ENCODE peak calls at places on chromosome 21, in nine cellular contexts. F is body of pancreas, V is tibial artery, K is pancreas, S is aorta, M is neural progenitor cell, W is Panc1, T is fibroblast of lung, N is testis. B is an unnamed sample.

GRCh38 chr21:36433011-36433709 is 46.8 kb downstream of the CLDN14 start:
- DNase-seq in F (no peak), V (no peak), K (no peak), S (no peak), M (no peak), W (no peak), T (no peak), N (no peak), B (no peak)

GRCh38 chr21:41630917-41631316 is 123.0 kb upstream of the TMPRSS2 start:
- DNase-seq in F (no peak), V (no peak), K (no peak), S (no peak), M (no peak), W (no peak), T (no peak), N (no peak), B (no peak)

GRCh38 chr21:34022557-34023335 is 50.6 kb upstream of the MRPS6 start:
- DNase-seq in F (no peak), V (no peak), K (no peak), S (peak; percentile 57), M (peak; percentile 22), W (no peak), T (no peak), N (no peak), B (no peak)

GRCh38 chr21:39483917-39484316 is 32.1 kb downstream of the SH3BGR start:
- DNase-seq in F (no peak), V (no peak), K (no peak), S (no peak), M (no peak), W (no peak), T (peak; percentile 36), N (no peak), B (no peak)

GRCh38 chr21:36783612-36784383 is 84.9 kb downstream of the SIM2 start:
- DNase-seq in F (no peak), V (no peak), K (no peak), S (no peak), M (no peak), W (no peak), T (no peak), N (no peak), B (no peak)

GRCh38 chr21:37445228-37445627 is 78.7 kb downstream of the DYRK1A start:
- DNase-seq in F (no peak), V (no peak), K (no peak), S (no peak), M (no peak), W (no peak), T (peak; percentile 30), N (no peak), B (no peak)

GRCh38 chr21:15947707-15948106 is 217.9 kb downstream of the USP25 start:
- DNase-seq in F (no peak), V (no peak), K (no peak), S (no peak), M (no peak), W (no peak), T (no peak), N (no peak), B (no peak)

GRCh38 chr21:15895142-15896106 is 165.6 kb downstream of the USP25 start:
- DNase-seq in F (no peak), V (no peak), K (no peak), S (no peak), M (no peak), W (no peak), T (peak; percentile 26), N (no peak), B (no peak)

GRCh38 chr21:40837456-40837855 is 9.5 kb downstream of the DSCAM start:
- DNase-seq in F (no peak), V (no peak), K (no peak), S (no peak), M (no peak), W (no peak), T (no peak), N (no peak), B (no peak)

GRCh38 chr21:40620386-40621145 is 226.4 kb downstream of the DSCAM start:
- DNase-seq in F (no peak), V (no peak), K (no peak), S (no peak), M (no peak), W (no peak), T (no peak), N (no peak), B (no peak)

GRCh38 chr21:38825901-38826300 is 20.2 kb downstream of the ETS2 start:
- DNase-seq in F (no peak), V (no peak), K (no peak), S (no peak), M (no peak), W (no peak), T (no peak), N (no peak), B (no peak)

GRCh38 chr21:39818557-39818956 is 48.7 kb upstream of the PCP4 start:
- DNase-seq in F (no peak), V (no peak), K (no peak), S (no peak), M (no peak), W (no peak), T (no peak), N (no peak), B (no peak)

GRCh38 chr21:15379776-15380175 is 315.0 kb upstream of the NRIP1 start:
- DNase-seq in F (no peak), V (no peak), K (no peak), S (no peak), M (no peak), W (no peak), T (no peak), N (no peak), B (no peak)

GRCh38 chr21:43603641-43604504 is 55.4 kb downstream of the HSF2BP start:
- DNase-seq in F (no peak), V (no peak), K (no peak), S (no peak), M (peak; percentile 25), W (no peak), T (peak; percentile 41), N (no peak), B (no peak)

DNA sequence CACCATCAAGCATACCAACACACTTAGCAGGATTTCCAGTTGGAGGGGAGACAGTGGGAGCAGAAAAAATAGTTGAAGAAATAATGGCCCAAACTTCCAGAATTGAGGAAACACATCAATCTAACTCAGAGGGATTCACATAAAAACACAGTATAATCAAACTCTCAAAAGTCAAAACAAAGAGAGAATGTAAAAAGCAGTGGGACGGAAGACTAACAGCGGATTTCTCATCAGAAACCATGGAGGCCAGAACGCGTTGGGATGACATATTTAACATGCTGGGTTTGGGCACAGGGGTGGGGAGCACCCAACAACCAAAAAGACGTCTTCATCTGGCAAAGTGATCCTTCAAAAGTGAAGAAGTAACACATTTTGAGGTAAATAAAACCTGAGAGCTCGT is 7.0 kb upstream of the KRTAP10-9 start:
- DNase-seq in F (no peak), V (no peak), K (no peak), S (no peak), M (no peak), W (no peak), T (no peak), N (no peak), B (no peak)
- H3K9me3 ChIP-seq in F (peaks cover 14% of the 10 kb centered on the region), V (no peaks in the 10 kb centered on the region), K (no peaks in the 10 kb centered on the region), S (peaks cover 3% of the 10 kb centered on the region), M (peaks cover 13% of the 10 kb centered on the region), W (peaks cover 7% of the 10 kb centered on the region), T (no peaks in the 10 kb centered on the region), N (no peaks in the 10 kb centered on the region), B (peaks cover 4% of the 10 kb centered on the region)

DNA sequence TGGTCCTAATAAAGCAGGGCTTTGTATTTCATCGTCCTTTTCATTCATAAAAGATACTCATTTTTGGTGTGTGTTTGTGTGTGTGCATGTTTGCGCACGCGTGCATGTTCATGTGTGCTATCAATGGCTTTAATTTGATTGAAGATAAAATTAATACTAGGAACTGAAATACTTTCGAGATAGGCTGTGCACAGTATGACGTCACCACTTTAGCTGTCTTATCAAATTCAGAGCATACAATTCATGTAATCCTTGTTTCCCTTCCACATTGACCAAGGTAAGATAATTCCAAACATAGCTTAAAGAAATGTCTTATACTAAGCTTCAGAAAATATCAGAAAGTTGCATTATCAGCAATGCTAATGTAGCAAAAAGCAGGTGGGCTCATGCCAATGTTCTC is 113.6 kb upstream of the CYYR1 start:
- DNase-seq in F (no peak), V (no peak), K (no peak), S (no peak), M (no peak), W (no peak), T (no peak), N (no peak), B (no peak)
- H3K9me3 ChIP-seq in F (peaks cover 7% of the 10 kb centered on the region), V (peaks cover 9% of the 10 kb centered on the region), K (no peaks in the 10 kb centered on the region), S (peaks cover 5% of the 10 kb centered on the region), M (no peaks in the 10 kb centered on the region), W (no peaks in the 10 kb centered on the region), T (no peaks in the 10 kb centered on the region), N (no peaks in the 10 kb centered on the region), B (peaks cover 1% of the 10 kb centered on the region)

DNA sequence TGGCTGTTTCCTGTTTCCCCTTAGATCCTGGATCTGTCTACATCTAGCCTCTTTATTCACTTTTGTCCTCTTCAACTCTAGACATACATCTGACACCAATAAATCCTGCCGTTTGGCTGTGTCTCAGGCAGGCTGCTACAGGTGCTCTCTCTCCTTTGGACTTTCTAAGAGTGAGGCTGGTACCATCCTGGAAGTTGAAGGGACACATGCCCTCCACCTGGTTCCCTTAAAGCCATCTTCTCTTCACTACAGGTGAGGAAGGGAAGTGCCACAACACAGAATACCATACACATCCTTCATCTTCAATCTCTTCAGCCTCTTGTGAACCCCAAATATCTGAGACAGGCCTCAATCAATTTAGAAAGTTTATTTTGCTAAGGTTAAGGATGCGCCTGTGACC is 137.9 kb downstream of the BACH1 start:
- DNase-seq in F (no peak), V (no peak), K (no peak), S (no peak), M (no peak), W (no peak), T (no peak), N (no peak), B (no peak)
- H3K9me3 ChIP-seq in F (no peaks in the 10 kb centered on the region), V (no peaks in the 10 kb centered on the region), K (no peaks in the 10 kb centered on the region), S (no peaks in the 10 kb centered on the region), M (no peaks in the 10 kb centered on the region), W (no peaks in the 10 kb centered on the region), T (no peaks in the 10 kb centered on the region), N (no peaks in the 10 kb centered on the region), B (no peaks in the 10 kb centered on the region)

GRCh38 chr21:45776971-45777370 is 133.4 kb downstream of the PCBP3 start:
- DNase-seq in F (no peak), V (no peak), K (no peak), S (no peak), M (no peak), W (no peak), T (no peak), N (no peak), B (no peak)
- H3K9me3 ChIP-seq in F (peaks cover 6% of the 10 kb centered on the region), V (peaks cover 8% of the 10 kb centered on the region), K (no peaks in the 10 kb centered on the region), S (no peaks in the 10 kb centered on the region), M (peaks cover 6% of the 10 kb centered on the region), W (no peaks in the 10 kb centered on the region), T (no peaks in the 10 kb centered on the region), N (no peaks in the 10 kb centered on the region), B (no peaks in the 10 kb centered on the region)

DNA sequence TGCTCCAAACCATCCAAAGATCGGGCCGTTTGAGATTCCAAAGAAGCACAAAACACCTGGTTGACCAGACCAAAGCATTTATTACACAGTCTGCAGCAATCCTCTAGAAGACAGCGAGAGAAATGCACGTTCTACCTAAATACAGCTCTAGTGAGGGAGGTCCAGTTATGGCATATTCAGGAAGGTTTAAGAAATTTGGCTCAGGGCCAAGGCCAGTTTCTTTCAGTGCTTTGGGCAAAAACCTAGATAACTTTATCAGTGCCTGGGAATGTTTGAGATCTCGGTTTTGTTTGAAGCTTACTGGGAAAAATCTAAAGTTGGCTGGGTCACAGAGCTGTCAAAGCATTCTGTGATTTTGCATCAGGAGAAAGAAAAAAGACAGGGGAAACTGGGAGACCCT is 514.0 kb upstream of the TMPRSS15 start:
- DNase-seq in F (no peak), V (no peak), K (no peak), S (no peak), M (no peak), W (no peak), T (no peak), N (no peak), B (no peak)
- H3K9me3 ChIP-seq in F (no peaks in the 10 kb centered on the region), V (no peaks in the 10 kb centered on the region), K (no peaks in the 10 kb centered on the region), S (no peaks in the 10 kb centered on the region), M (no peaks in the 10 kb centered on the region), W (no peaks in the 10 kb centered on the region), T (no peaks in the 10 kb centered on the region), N (no peaks in the 10 kb centered on the region), B (no peaks in the 10 kb centered on the region)

B was measured in T-helper 17 cell.